ENCODE peak calls at places on chromosome 17, in ten cellular contexts. One of them, this sample, is unnamed.

GRCh38 chr17:81514735-81515529 is 2.3 kb upstream of the ACTG1 start:
- DNase-seq in endothelial cell of umbilical vein: peak; percentile 55
- DNase-seq in AG09309: no peak
- DNase-seq in fibroblast of lung: peak; percentile 86
- DNase-seq in H1: no peak
- DNase-seq in MM.1S: peak; percentile 55
- DNase-seq in foreskin fibroblast: peak; percentile 95
- DNase-seq in choroid plexus epithelial cell: peak; percentile 85
- DNase-seq in bronchial epithelial cell: peak; percentile 59
- DNase-seq in psoas muscle: peak; percentile 82
- DNase-seq in this sample: peak; percentile 49

GRCh38 chr17:75090871-75091854 is 3.4 kb downstream of the SLC16A5 start:
- DNase-seq in endothelial cell of umbilical vein: no peak
- DNase-seq in AG09309: no peak
- DNase-seq in fibroblast of lung: no peak
- DNase-seq in H1: no peak
- DNase-seq in MM.1S: no peak
- DNase-seq in foreskin fibroblast: peak; percentile 69
- DNase-seq in choroid plexus epithelial cell: no peak
- DNase-seq in bronchial epithelial cell: no peak
- DNase-seq in psoas muscle: no peak
- DNase-seq in this sample: no peak

GRCh38 chr17:62627219-62627903 is at the start of gene MRC2:
- DNase-seq in endothelial cell of umbilical vein: peak; percentile 68
- DNase-seq in AG09309: no peak
- DNase-seq in fibroblast of lung: peak; percentile 90
- DNase-seq in H1: no peak
- DNase-seq in MM.1S: no peak
- DNase-seq in foreskin fibroblast: peak; percentile 90
- DNase-seq in choroid plexus epithelial cell: peak; percentile 89
- DNase-seq in bronchial epithelial cell: peak; percentile 53
- DNase-seq in psoas muscle: peak; percentile 80
- DNase-seq in this sample: peak; percentile 37

GRCh38 chr17:1870592-1870991 is 40.8 kb downstream of the RPA1 start:
- DNase-seq in endothelial cell of umbilical vein: no peak
- DNase-seq in AG09309: no peak
- DNase-seq in fibroblast of lung: no peak
- DNase-seq in H1: no peak
- DNase-seq in MM.1S: peak; percentile 14
- DNase-seq in foreskin fibroblast: no peak
- DNase-seq in choroid plexus epithelial cell: peak; percentile 34
- DNase-seq in bronchial epithelial cell: no peak
- DNase-seq in psoas muscle: no peak
- DNase-seq in this sample: no peak

GRCh38 chr17:56165017-56165720 is 11.9 kb downstream of the ANKFN1 start:
- DNase-seq in endothelial cell of umbilical vein: no peak
- DNase-seq in AG09309: no peak
- DNase-seq in fibroblast of lung: no peak
- DNase-seq in H1: no peak
- DNase-seq in MM.1S: no peak
- DNase-seq in foreskin fibroblast: no peak
- DNase-seq in choroid plexus epithelial cell: no peak
- DNase-seq in bronchial epithelial cell: no peak
- DNase-seq in psoas muscle: no peak
- DNase-seq in this sample: no peak

GRCh38 chr17:76005263-76006149 is 4.9 kb downstream of the CDK3 start:
- DNase-seq in endothelial cell of umbilical vein: peak; percentile 64
- DNase-seq in AG09309: no peak
- DNase-seq in fibroblast of lung: peak; percentile 33
- DNase-seq in H1: no peak
- DNase-seq in MM.1S: peak; percentile 73
- DNase-seq in foreskin fibroblast: peak; percentile 87
- DNase-seq in choroid plexus epithelial cell: peak; percentile 67
- DNase-seq in bronchial epithelial cell: peak; percentile 51
- DNase-seq in psoas muscle: peak; percentile 65
- DNase-seq in this sample: no peak

GRCh38 chr17:50956409-50956749 is 90.2 kb upstream of the TOB1 start:
- DNase-seq in endothelial cell of umbilical vein: no peak
- DNase-seq in AG09309: no peak
- DNase-seq in fibroblast of lung: no peak
- DNase-seq in H1: no peak
- DNase-seq in MM.1S: no peak
- DNase-seq in foreskin fibroblast: no peak
- DNase-seq in choroid plexus epithelial cell: no peak
- DNase-seq in bronchial epithelial cell: no peak
- DNase-seq in psoas muscle: no peak
- DNase-seq in this sample: no peak

GRCh38 chr17:9200197-9200662 is 178.9 kb downstream of the NTN1 start:
- DNase-seq in endothelial cell of umbilical vein: no peak
- DNase-seq in AG09309: no peak
- DNase-seq in fibroblast of lung: no peak
- DNase-seq in H1: no peak
- DNase-seq in MM.1S: no peak
- DNase-seq in foreskin fibroblast: no peak
- DNase-seq in choroid plexus epithelial cell: no peak
- DNase-seq in bronchial epithelial cell: no peak
- DNase-seq in psoas muscle: no peak
- DNase-seq in this sample: no peak

GRCh38 chr17:74677558-74678466 is 34.9 kb downstream of the CD300LF start:
- DNase-seq in endothelial cell of umbilical vein: no peak
- DNase-seq in AG09309: no peak
- DNase-seq in fibroblast of lung: peak; percentile 1
- DNase-seq in H1: no peak
- DNase-seq in MM.1S: peak; percentile 24
- DNase-seq in foreskin fibroblast: peak; percentile 14
- DNase-seq in choroid plexus epithelial cell: peak; percentile 4
- DNase-seq in bronchial epithelial cell: peak; percentile 17
- DNase-seq in psoas muscle: peak; percentile 25
- DNase-seq in this sample: no peak

GRCh38 chr17:57665696-57666095 is 79.4 kb downstream of the CCDC182 start:
- DNase-seq in endothelial cell of umbilical vein: no peak
- DNase-seq in AG09309: no peak
- DNase-seq in fibroblast of lung: no peak
- DNase-seq in H1: no peak
- DNase-seq in MM.1S: no peak
- DNase-seq in foreskin fibroblast: no peak
- DNase-seq in choroid plexus epithelial cell: no peak
- DNase-seq in bronchial epithelial cell: no peak
- DNase-seq in psoas muscle: no peak
- DNase-seq in this sample: no peak

GRCh38 chr17:57663326-57664070 is 81.6 kb downstream of the CCDC182 start:
- DNase-seq in endothelial cell of umbilical vein: no peak
- DNase-seq in AG09309: no peak
- DNase-seq in fibroblast of lung: peak; percentile 35
- DNase-seq in H1: no peak
- DNase-seq in MM.1S: no peak
- DNase-seq in foreskin fibroblast: peak; percentile 25
- DNase-seq in choroid plexus epithelial cell: no peak
- DNase-seq in bronchial epithelial cell: no peak
- DNase-seq in psoas muscle: no peak
- DNase-seq in this sample: no peak

GRCh38 chr17:57662644-57663308 is 82.3 kb downstream of the CCDC182 start:
- DNase-seq in endothelial cell of umbilical vein: peak; percentile 98
- DNase-seq in AG09309: peak; percentile 86
- DNase-seq in fibroblast of lung: peak; percentile 99
- DNase-seq in H1: peak; percentile 82
- DNase-seq in MM.1S: no peak
- DNase-seq in foreskin fibroblast: peak; percentile 100
- DNase-seq in choroid plexus epithelial cell: peak; percentile 98
- DNase-seq in bronchial epithelial cell: peak; percentile 96
- DNase-seq in psoas muscle: peak; percentile 97
- DNase-seq in this sample: peak; percentile 97

GRCh38 chr17:57665128-57665527 is 80.0 kb downstream of the CCDC182 start:
- DNase-seq in endothelial cell of umbilical vein: no peak
- DNase-seq in AG09309: no peak
- DNase-seq in fibroblast of lung: no peak
- DNase-seq in H1: no peak
- DNase-seq in MM.1S: no peak
- DNase-seq in foreskin fibroblast: peak; percentile 55
- DNase-seq in choroid plexus epithelial cell: no peak
- DNase-seq in bronchial epithelial cell: no peak
- DNase-seq in psoas muscle: no peak
- DNase-seq in this sample: no peak

GRCh38 chr17:57662021-57662420 is 83.1 kb downstream of the CCDC182 start:
- DNase-seq in endothelial cell of umbilical vein: no peak
- DNase-seq in AG09309: no peak
- DNase-seq in fibroblast of lung: no peak
- DNase-seq in H1: no peak
- DNase-seq in MM.1S: no peak
- DNase-seq in foreskin fibroblast: no peak
- DNase-seq in choroid plexus epithelial cell: no peak
- DNase-seq in bronchial epithelial cell: no peak
- DNase-seq in psoas muscle: no peak
- DNase-seq in this sample: no peak
- H3K4me3 ChIP-seq in endothelial cell of umbilical vein: no peak overlapping the region
- H3K4me3 ChIP-seq in AG09309: no peak overlapping the region
- H3K4me3 ChIP-seq in fibroblast of lung: no peak overlapping the region
- H3K4me3 ChIP-seq in H1: no peak overlapping the region
- H3K4me3 ChIP-seq in MM.1S: no peak overlapping the region
- H3K4me3 ChIP-seq in foreskin fibroblast: no peak overlapping the region
- H3K4me3 ChIP-seq in choroid plexus epithelial cell: no peak overlapping the region
- H3K4me3 ChIP-seq in bronchial epithelial cell: no peak overlapping the region
- H3K4me3 ChIP-seq in psoas muscle: peak overlapping the region; percentile 45
- H3K4me3 ChIP-seq in this sample: no peak overlapping the region

GRCh38 chr17:80414508-80414802 is 512 bp upstream of the ENDOV start:
- DNase-seq in endothelial cell of umbilical vein: peak; percentile 45
- DNase-seq in AG09309: no peak
- DNase-seq in fibroblast of lung: peak; percentile 14
- DNase-seq in H1: no peak
- DNase-seq in MM.1S: peak; percentile 10
- DNase-seq in foreskin fibroblast: no peak
- DNase-seq in choroid plexus epithelial cell: peak; percentile 21
- DNase-seq in bronchial epithelial cell: peak; percentile 4
- DNase-seq in psoas muscle: no peak
- DNase-seq in this sample: no peak
- TF ChIP-seq CTCF in endothelial cell of umbilical vein: no peak
- TF ChIP-seq CTCF in AG09309: no peak
- TF ChIP-seq CTCF in fibroblast of lung: no peak
- TF ChIP-seq CTCF in H1: no peak
- TF ChIP-seq CTCF in MM.1S: no peak
- TF ChIP-seq CTCF in foreskin fibroblast: no peak
- TF ChIP-seq CTCF in choroid plexus epithelial cell: peak; percentile 16
- TF ChIP-seq CTCF in bronchial epithelial cell: peak; percentile 9
- TF ChIP-seq CTCF in psoas muscle: no peak
- TF ChIP-seq CTCF in this sample: no peak

DNA sequence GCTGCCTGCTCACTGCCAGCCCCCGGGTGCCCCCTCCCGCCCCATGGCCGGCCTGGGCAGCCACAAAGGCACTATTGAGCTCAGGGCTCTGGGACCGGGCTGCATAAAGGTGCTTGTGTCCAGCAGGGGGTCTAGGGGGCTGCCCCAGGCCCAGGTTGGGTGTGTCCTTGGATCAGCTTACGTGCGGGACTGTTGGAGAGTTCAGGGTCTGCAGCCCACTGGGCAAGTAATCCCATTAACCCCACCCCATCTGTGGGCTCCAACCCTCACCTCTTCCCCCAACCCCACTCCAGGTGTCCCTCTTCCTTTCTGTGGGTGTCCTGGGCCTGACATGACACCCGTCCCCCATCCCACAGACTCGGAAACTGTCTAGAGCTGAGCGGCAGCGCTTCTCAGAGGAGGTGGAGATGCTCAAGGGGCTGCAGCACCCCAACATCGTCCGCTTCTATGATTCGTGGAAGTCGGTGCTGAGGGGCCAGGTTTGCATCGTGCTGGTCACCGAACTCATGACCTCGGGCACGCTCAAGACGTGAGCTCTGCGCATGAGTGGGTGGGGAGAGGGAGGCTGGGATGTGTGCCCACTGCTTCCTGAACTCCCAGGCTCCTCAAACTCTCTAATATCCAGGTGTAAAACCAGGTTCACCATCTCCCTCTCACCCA is 2.1 kb downstream of the WNK4 start:
- DNase-seq in endothelial cell of umbilical vein: no peak
- DNase-seq in AG09309: no peak
- DNase-seq in fibroblast of lung: no peak
- DNase-seq in H1: no peak
- DNase-seq in MM.1S: no peak
- DNase-seq in foreskin fibroblast: no peak
- DNase-seq in choroid plexus epithelial cell: no peak
- DNase-seq in bronchial epithelial cell: no peak
- DNase-seq in psoas muscle: no peak
- DNase-seq in this sample: no peak
- H3K4me3 ChIP-seq in endothelial cell of umbilical vein: no peak overlapping the region
- H3K4me3 ChIP-seq in AG09309: peak overlapping the region; percentile 90
- H3K4me3 ChIP-seq in fibroblast of lung: peak overlapping the region; percentile 57
- H3K4me3 ChIP-seq in H1: no peak overlapping the region
- H3K4me3 ChIP-seq in MM.1S: no peak overlapping the region
- H3K4me3 ChIP-seq in foreskin fibroblast: no peak overlapping the region
- H3K4me3 ChIP-seq in choroid plexus epithelial cell: peak overlapping the region; percentile 64
- H3K4me3 ChIP-seq in bronchial epithelial cell: no peak overlapping the region
- H3K4me3 ChIP-seq in psoas muscle: no peak overlapping the region
- H3K4me3 ChIP-seq in this sample: peak overlapping the region; percentile 63

DNA sequence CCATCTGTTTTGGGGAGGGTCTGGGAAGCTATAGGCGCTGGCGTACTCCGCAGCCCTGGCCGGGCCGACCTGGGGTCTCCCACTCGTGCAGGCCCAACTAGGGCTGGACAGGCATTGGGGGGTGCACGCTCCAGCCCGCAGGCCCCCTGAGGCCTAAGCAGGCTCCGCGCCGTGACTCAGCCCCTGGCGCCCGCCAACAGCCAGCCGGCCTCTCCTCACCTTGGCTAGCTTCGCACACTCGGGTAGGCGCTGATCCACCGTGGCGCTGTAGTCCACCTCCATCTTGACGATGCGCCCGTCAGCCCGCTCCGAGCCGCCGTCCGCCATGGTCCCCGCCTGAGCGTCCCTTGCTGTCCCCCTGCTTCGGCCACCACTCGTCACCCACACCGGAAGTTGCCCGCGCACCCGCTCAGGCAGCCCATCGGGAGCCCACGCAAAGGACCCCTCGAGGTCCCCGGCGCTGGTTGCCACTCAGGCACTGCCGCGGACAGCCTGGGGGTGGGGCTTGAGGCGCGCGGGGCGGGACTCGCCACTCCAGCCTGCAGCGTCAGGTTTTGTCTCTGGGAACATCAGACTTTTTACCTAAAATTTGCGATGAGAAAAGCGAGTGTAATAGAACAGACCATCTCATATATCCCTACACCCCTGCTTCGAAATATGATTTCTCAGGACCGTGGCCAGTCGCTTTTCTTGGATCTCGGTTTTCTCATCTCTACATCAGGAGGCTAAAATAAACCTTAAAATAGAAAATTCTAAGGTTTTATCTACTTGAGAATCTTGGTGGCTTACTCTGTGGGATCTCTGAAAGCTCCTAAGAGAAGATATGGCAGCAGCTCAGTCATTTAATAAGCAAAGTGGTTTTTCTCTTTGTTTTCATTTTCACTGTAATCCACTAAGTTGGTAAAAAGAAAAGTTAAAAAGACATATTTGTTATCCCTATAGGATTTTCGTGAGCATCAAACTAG is at the start of gene PSMD12:
- DNase-seq in endothelial cell of umbilical vein: peak; percentile 92
- DNase-seq in AG09309: no peak
- DNase-seq in fibroblast of lung: peak; percentile 85
- DNase-seq in H1: no peak
- DNase-seq in MM.1S: peak; percentile 90
- DNase-seq in foreskin fibroblast: peak; percentile 96
- DNase-seq in choroid plexus epithelial cell: peak; percentile 93
- DNase-seq in bronchial epithelial cell: peak; percentile 62
- DNase-seq in psoas muscle: peak; percentile 95
- DNase-seq in this sample: peak; percentile 64
- TF ChIP-seq CTCF in endothelial cell of umbilical vein: no peak
- TF ChIP-seq CTCF in AG09309: no peak
- TF ChIP-seq CTCF in fibroblast of lung: no peak
- TF ChIP-seq CTCF in H1: no peak
- TF ChIP-seq CTCF in MM.1S: no peak
- TF ChIP-seq CTCF in foreskin fibroblast: no peak
- TF ChIP-seq CTCF in choroid plexus epithelial cell: peak; percentile 17
- TF ChIP-seq CTCF in bronchial epithelial cell: peak; percentile 14
- TF ChIP-seq CTCF in psoas muscle: no peak
- TF ChIP-seq CTCF in this sample: no peak